ENCODE peak calls at places on chromosomes 5 and 9, in four cellular contexts. K is K562, W is HepG2, V is HCT116. E is an unnamed sample.
A peak's percentile ranks its signal among the peaks of the same experiment; 100 is the strongest.

GRCh38 chr9:33081128-33081851 is 4.8 kb upstream of the SMU1 start:
- DNase-seq in K (peak; percentile 47), W (peak; percentile 79), V (peak; percentile 79), E (peak; percentile 86)

GRCh38 chr5:83914199-83914598 is 193.5 kb upstream of the HAPLN1 start:
- DNase-seq in K (no peak), W (no peak), V (no peak), E (no peak)

GRCh38 chr5:140073296-140073695 is 30.2 kb upstream of the NRG2 start:
- DNase-seq in K (peak; percentile 18), W (no peak), V (no peak), E (peak; percentile 32)

GRCh38 chr9:125650271-125650737 is 56.7 kb downstream of the MAPKAP1 start:
- DNase-seq in K (no peak), W (no peak), V (no peak), E (no peak)

GRCh38 chr9:121269030-121269887 is 1.3 kb downstream of the GSN start:
- DNase-seq in K (no peak), W (no peak), V (no peak), E (no peak)

GRCh38 chr5:58599217-58599616 is 16.3 kb downstream of the RAB3C start:
- DNase-seq in K (no peak), W (no peak), V (no peak), E (no peak)

GRCh38 chr9:34197280-34197679 is 18.4 kb downstream of the UBAP1 start:
- DNase-seq in K (no peak), W (no peak), V (no peak), E (no peak)

GRCh38 chr9:136484153-136485048 is 1.6 kb upstream of the SEC16A start:
- DNase-seq in K (no peak), W (peak; percentile 74), V (no peak), E (no peak)

GRCh38 chr5:37667846-37668245 is 172.0 kb downstream of the GDNF start:
- DNase-seq in K (no peak), W (no peak), V (no peak), E (no peak)

GRCh38 chr9:34158362-34158869 is 20.4 kb upstream of the UBAP1 start:
- DNase-seq in K (peak; percentile 64), W (peak; percentile 79), V (no peak), E (no peak)

GRCh38 chr9:95091574-95091970 is 225.9 kb downstream of the FANCC start:
- DNase-seq in K (no peak), W (no peak), V (no peak), E (no peak)

GRCh38 chr9:115691686-115692085 is 461.9 kb upstream of the PAPPA start:
- DNase-seq in K (no peak), W (no peak), V (no peak), E (no peak)

GRCh38 chr5:145347026-145347616 is 488.0 kb downstream of the PRELID2 start:
- DNase-seq in K (no peak), W (peak; percentile 9), V (peak; percentile 23), E (peak; percentile 24)

GRCh38 chr9:2228132-2228531 is 213.0 kb downstream of the SMARCA2 start:
- DNase-seq in K (peak; percentile 11), W (no peak), V (no peak), E (peak; percentile 45)

GRCh38 chr9:9229269-9229668 is 1383.5 kb downstream of the PTPRD start:
- DNase-seq in K (no peak), W (no peak), V (no peak), E (no peak)

GRCh38 chr5:919356-920000 is 26.8 kb downstream of the TRIP13 start:
- DNase-seq in K (no peak), W (peak; percentile 96), V (no peak), E (no peak)

GRCh38 chr5:39815701-39816100 is 390.9 kb upstream of the DAB2 start:
- DNase-seq in K (no peak), W (no peak), V (no peak), E (no peak)

GRCh38 chr5:18764161-18764560 is 1129.9 kb downstream of the TAF11L14 start:
- DNase-seq in K (no peak), W (no peak), V (no peak), E (no peak)

GRCh38 chr9:78921341-78921740 is 624.4 kb downstream of the PSAT1 start:
- DNase-seq in K (no peak), W (no peak), V (no peak), E (no peak)

GRCh38 chr9:86494644-86495081 is 140.5 kb upstream of the TUT7 start:
- DNase-seq in K (no peak), W (no peak), V (no peak), E (no peak)

GRCh38 chr9:8576741-8577140 is 777.2 kb upstream of the DMAC1 start:
- DNase-seq in K (no peak), W (no peak), V (no peak), E (no peak)

GRCh38 chr9:97276310-97276852 is 31.1 kb upstream of the CCDC180 start:
- DNase-seq in K (no peak), W (no peak), V (no peak), E (no peak)

GRCh38 chr9:97271292-97271691 is 36.2 kb upstream of the CCDC180 start:
- DNase-seq in K (peak; percentile 24), W (no peak), V (no peak), E (no peak)

GRCh38 chr9:97277953-97278352 is 29.5 kb upstream of the CCDC180 start:
- DNase-seq in K (no peak), W (no peak), V (no peak), E (no peak)

GRCh38 chr9:97272072-97272471 is 35.4 kb upstream of the CCDC180 start:
- DNase-seq in K (no peak), W (no peak), V (no peak), E (no peak)
- TF ChIP-seq ELF1 in K (no peak), W (no peak), V (no peak), E (no peak)

GRCh38 chr9:134987376-134987775 is 69.7 kb upstream of the FCN1 start:
- DNase-seq in K (no peak), W (no peak), V (no peak), E (no peak)
- TF ChIP-seq ELF1 in K (no peak), W (no peak), V (no peak), E (no peak)

GRCh38 chr5:157918811-157919742 is 60.1 kb upstream of the CLINT1 start:
- DNase-seq in K (no peak), W (no peak), V (no peak), E (no peak)
- TF ChIP-seq ELF1 in K (no peak), W (no peak), V (no peak), E (no peak)

GRCh38 chr9:105389789-105390188 is 58.0 kb upstream of the FSD1L start:
- DNase-seq in K (no peak), W (no peak), V (no peak), E (no peak)

GRCh38 chr9:105390901-105391300 is 56.9 kb upstream of the FSD1L start:
- DNase-seq in K (no peak), W (no peak), V (no peak), E (no peak)

GRCh38 chr9:105385372-105385985 is 62.4 kb upstream of the FSD1L start:
- DNase-seq in K (no peak), W (no peak), V (no peak), E (no peak)
- TF ChIP-seq ELF1 in K (no peak), W (no peak), V (no peak), E (no peak)

GRCh38 chr5:72294473-72294872 is 25.6 kb downstream of the MRPS27 start:
- DNase-seq in K (no peak), W (no peak), V (no peak), E (no peak)

GRCh38 chr5:72293495-72294055 is 26.5 kb downstream of the MRPS27 start:
- DNase-seq in K (no peak), W (no peak), V (no peak), E (no peak)

GRCh38 chr5:72295539-72295938 is 24.5 kb downstream of the MRPS27 start:
- DNase-seq in K (no peak), W (peak; percentile 95), V (no peak), E (no peak)

GRCh38 chr5:72298711-72299110 is 21.3 kb downstream of the MRPS27 start:
- DNase-seq in K (no peak), W (no peak), V (no peak), E (no peak)

DNA sequence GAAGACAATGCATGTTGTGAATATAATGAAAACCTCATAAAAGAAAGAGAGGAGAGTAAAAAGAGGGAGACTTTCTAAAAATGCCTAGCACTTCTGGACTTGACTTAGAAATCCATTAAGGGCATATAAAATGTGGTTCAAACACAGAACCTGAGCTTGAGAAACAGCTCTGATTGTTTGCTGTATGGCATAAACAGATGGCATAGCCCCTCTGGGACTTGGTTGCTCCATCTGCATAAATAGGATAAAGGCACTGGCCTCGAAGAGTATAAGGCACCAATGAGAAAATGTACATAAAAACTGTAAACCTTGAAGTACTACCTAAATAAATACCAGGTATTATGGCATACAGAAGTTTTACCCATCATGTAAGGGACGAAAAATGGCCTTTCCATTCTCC is 23.8 kb downstream of the MRPS27 start:
- DNase-seq in K (no peak), W (no peak), V (no peak), E (no peak)
- TF ChIP-seq ELF1 in K (no peak), W (no peak), V (no peak), E (no peak)

DNA sequence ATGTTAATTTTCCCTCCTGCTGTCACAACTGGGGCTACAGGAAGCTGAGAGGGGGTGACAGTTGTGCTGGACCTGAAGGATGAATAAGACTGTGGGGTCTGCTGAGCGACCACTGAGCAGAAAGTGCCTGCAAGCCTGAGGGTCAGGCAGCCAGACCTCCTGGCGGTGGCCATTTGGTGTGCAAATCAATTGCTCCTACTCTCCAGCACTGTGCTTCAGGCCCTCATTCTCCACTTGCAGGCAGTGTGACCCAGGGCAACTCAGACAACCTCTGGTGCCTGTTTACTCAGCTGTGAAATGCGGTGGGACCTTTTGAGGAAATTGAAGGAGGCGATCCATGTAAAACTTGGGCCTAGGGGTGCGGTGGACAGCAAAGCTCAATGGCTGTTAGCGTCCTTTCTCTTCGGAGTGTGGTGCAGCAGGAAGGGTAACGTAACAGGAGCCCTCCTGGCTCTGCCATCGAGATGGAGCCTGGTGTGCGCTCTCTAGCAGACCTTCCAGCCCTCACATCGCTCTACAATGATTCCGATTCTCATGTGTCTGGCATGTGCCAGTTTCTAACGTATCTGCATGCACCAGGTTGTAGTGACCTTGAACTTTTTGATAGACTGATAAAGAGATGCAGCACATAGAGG is 159.5 kb upstream of the RAPGEF1 start:
- DNase-seq in K (no peak), W (no peak), V (no peak), E (no peak)
- TF ChIP-seq ELF1 in K (no peak), W (no peak), V (no peak), E (no peak)

GRCh38 chr5:168114444-168115017 is 176.9 kb upstream of the WWC1 start:
- DNase-seq in K (peak; percentile 65), W (peak; percentile 44), V (peak; percentile 55), E (peak; percentile 57)
- TF ChIP-seq ELF1 in K (no peak), W (no peak), V (no peak), E (no peak)

E was measured in SK-N-SH.